ENCODE peak calls at places on chromosome 13, in five cellular contexts. C is iPS-NIHi11; E is stimulated activated CD4-positive, alpha-beta T cell treated with anti-CD3 and anti-CD28 coated beads, Interleukin-15, amount 100 ng/mL, for 48 hours; Z is effector CD4-positive, alpha-beta T cell; I is endothelial cell. A is an unnamed sample.
A peak's percentile ranks its signal among the peaks of the same experiment; 100 is the strongest.

GRCh38 chr13:34078334-34078999 is 260.5 kb downstream of the RFC3 start:
- DNase-seq in E (no peak), Z (no peak), I (no peak), C (no peak), A (no peak)

GRCh38 chr13:113425931-113426590 is 27.2 kb downstream of the ADPRHL1 start:
- DNase-seq in I (no peak), E (no peak), C (no peak), Z (no peak), A (no peak)

GRCh38 chr13:57823704-57824103 is 192.2 kb downstream of the PCDH17 start:
- DNase-seq in C (no peak), Z (no peak), E (no peak), I (no peak), A (no peak)

GRCh38 chr13:19818223-19818842 is 35.6 kb upstream of the PSPC1 start:
- DNase-seq in C (peak; percentile 89), I (peak; percentile 89), E (peak; percentile 2), Z (peak; percentile 4), A (no peak)

GRCh38 chr13:109816979-109817275 is 30.5 kb upstream of the IRS2 start:
- DNase-seq in Z (no peak), E (no peak), I (no peak), C (no peak), A (no peak)

GRCh38 chr13:51981355-51981754 is 29.9 kb downstream of the ATP7B start:
- DNase-seq in Z (no peak), I (no peak), E (no peak), C (no peak), A (no peak)

GRCh38 chr13:44837250-44837649 is 152.0 kb downstream of the NUFIP1 start:
- DNase-seq in E (no peak), I (no peak), Z (no peak), C (no peak), A (no peak)

GRCh38 chr13:52156724-52157251 is 2.6 kb downstream of the NEK3 start:
- DNase-seq in I (no peak), Z (no peak), C (no peak), E (no peak), A (no peak)

GRCh38 chr13:30654430-30654829 is 36.7 kb downstream of the USPL1 start:
- DNase-seq in C (no peak), I (no peak), E (no peak), Z (no peak), A (no peak)

GRCh38 chr13:68190826-68191225 is 960.7 kb upstream of the PCDH9 start:
- DNase-seq in Z (no peak), E (no peak), C (no peak), I (no peak), A (no peak)

GRCh38 chr13:90302113-90302512 is 1045.4 kb upstream of the MIR17HG start:
- DNase-seq in Z (no peak), C (no peak), I (no peak), E (no peak), A (no peak)

GRCh38 chr13:67662997-67663396 is 432.9 kb upstream of the PCDH9 start:
- DNase-seq in E (no peak), Z (no peak), C (no peak), I (no peak), A (no peak)

GRCh38 chr13:59111711-59112110 is 1052.0 kb downstream of the DIAPH3 start:
- DNase-seq in C (no peak), E (no peak), Z (no peak), I (no peak), A (no peak)

GRCh38 chr13:44425815-44426078 is 52.1 kb downstream of the SERP2 start:
- DNase-seq in E (no peak), Z (no peak), I (no peak), C (no peak), A (no peak)

GRCh38 chr13:113977976-113978375 is 4.1 kb upstream of the C13orf46 start:
- DNase-seq in Z (no peak), C (no peak), E (no peak), I (no peak), A (no peak)

GRCh38 chr13:105921711-105922110 is 613.8 kb downstream of the EFNB2 start:
- DNase-seq in E (no peak), Z (no peak), I (no peak), C (no peak), A (no peak)

GRCh38 chr13:34030782-34031181 is 212.8 kb downstream of the RFC3 start:
- DNase-seq in I (no peak), Z (no peak), E (no peak), C (no peak), A (no peak)

GRCh38 chr13:99164226-99164625 is 36.4 kb upstream of the UBAC2 start:
- DNase-seq in I (no peak), C (no peak), E (no peak), Z (no peak), A (no peak)

GRCh38 chr13:101575591-101575990 is 123.1 kb downstream of the ITGBL1 start:
- DNase-seq in C (no peak), Z (no peak), I (no peak), E (no peak), A (no peak)

GRCh38 chr13:39385621-39386231 is 217.3 kb downstream of the LHFPL6 start:
- DNase-seq in Z (no peak), E (no peak), I (no peak), C (peak; percentile 60), A (no peak)

GRCh38 chr13:98648676-98649075 is 71.8 kb upstream of the STK24 start:
- DNase-seq in I (no peak), Z (no peak), E (no peak), C (no peak), A (no peak)

GRCh38 chr13:24605923-24606372 is 74.3 kb upstream of the ATP12A start:
- DNase-seq in C (no peak), E (no peak), I (no peak), Z (no peak), A (no peak)

GRCh38 chr13:80214521-80214941 is 126.4 kb downstream of the SPRY2 start:
- DNase-seq in I (no peak), Z (no peak), C (peak; percentile 46), E (no peak), A (no peak)

GRCh38 chr13:79626924-79627323 is 146.0 kb downstream of the NDFIP2 start:
- DNase-seq in Z (no peak), C (no peak), I (no peak), E (no peak), A (no peak)

GRCh38 chr13:37443538-37443937 is 155.0 kb downstream of the POSTN start:
- DNase-seq in E (no peak), C (no peak), I (no peak), Z (no peak), A (no peak)

A was measured in AML-193.